ENCODE peak calls at places on chromosomes 4 and X, in four cellular contexts. D is IMR-90, R is adrenal gland, J is endothelial cell of umbilical vein. G is an unnamed sample. For H3K27me3 and H3K4me1, the result is how much of the 10 kb centered on the place peaks cover.

GRCh38 chr4:128068927-128069326 is 7.8 kb downstream of the LARP1B start:
- DNase-seq in D (peak), R (no peak), J (peak), G (peak)

GRCh38 chr4:83618991-83619390 is 83.1 kb downstream of the GPAT3 start:
- DNase-seq in D (peak), R (no peak), J (peak), G (peak)

GRCh38 chr4:88040707-88041106 is 33.3 kb downstream of the PKD2 start:
- DNase-seq in D (no peak), R (no peak), J (no peak), G (no peak)

GRCh38 chrX:153490217-153490616 is 4.6 kb upstream of the BGN start:
- DNase-seq in D (no peak), R (no peak), J (no peak), G (no peak)

GRCh38 chr4:183145773-183146172 is 46.7 kb downstream of the WWC2 start:
- DNase-seq in D (no peak), R (no peak), J (no peak), G (no peak)

GRCh38 chr4:184265566-184266351 is 48.1 kb upstream of the ENPP6 start:
- DNase-seq in D (peak), R (no peak), J (peak), G (peak)

GRCh38 chr4:76718806-76719205 is 179.1 kb downstream of the SOWAHB start:
- DNase-seq in D (no peak), R (no peak), J (no peak), G (no peak)

GRCh38 chr4:87009095-87009648 is 74.4 kb downstream of the AFF1 start:
- DNase-seq in D (no peak), R (no peak), J (peak), G (peak)

GRCh38 chr4:109592367-109592766 is 32.3 kb downstream of the MCUB start:
- DNase-seq in D (no peak), R (no peak), J (no peak), G (no peak)

GRCh38 chrX:13538414-13538813 is 31.0 kb upstream of the EGFL6 start:
- DNase-seq in D (no peak), R (no peak), J (no peak), G (no peak)
- H3K27me3 ChIP-seq in D (under half), R (under half), J (under half), G (under half)

GRCh38 chr4:2341261-2341841 is 77.1 kb downstream of the ZFYVE28 start:
- DNase-seq in D (no peak), R (peak), J (no peak), G (no peak)
- H3K4me1 ChIP-seq in D (under half), R (under half), J (under half), G (under half)

DNA sequence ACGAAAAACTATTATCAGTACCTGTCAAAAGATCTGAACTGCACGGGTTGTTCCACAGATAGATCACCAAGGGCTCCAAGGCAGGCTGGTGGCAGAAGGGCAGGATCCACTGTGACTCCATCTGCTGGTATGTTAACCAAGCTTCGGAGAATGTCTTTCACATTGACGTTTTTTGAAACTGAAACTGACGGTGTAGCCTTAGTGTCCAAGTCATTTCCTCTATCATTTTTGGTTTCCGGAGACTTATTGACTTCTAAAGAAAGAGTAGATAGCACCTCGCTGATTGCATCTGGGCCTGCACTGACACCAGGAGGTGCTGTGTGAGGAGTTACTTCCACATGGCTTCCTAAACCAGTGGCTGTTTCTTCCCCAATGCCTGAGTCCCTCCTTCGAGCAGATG is 186.9 kb downstream of the LRBA start:
- DNase-seq in D (no peak), R (no peak), J (no peak), G (peak)
- H3K4me3 ChIP-seq in D (no peak), R (no peak), J (no peak), G (no peak)

GRCh38 chr4:77771566-77771965 is 47.6 kb downstream of the CNOT6L start:
- DNase-seq in D (no peak), R (no peak), J (no peak), G (no peak)
- H3K27me3 ChIP-seq in D (under half), R (under half), J (under half), G (under half)

DNA sequence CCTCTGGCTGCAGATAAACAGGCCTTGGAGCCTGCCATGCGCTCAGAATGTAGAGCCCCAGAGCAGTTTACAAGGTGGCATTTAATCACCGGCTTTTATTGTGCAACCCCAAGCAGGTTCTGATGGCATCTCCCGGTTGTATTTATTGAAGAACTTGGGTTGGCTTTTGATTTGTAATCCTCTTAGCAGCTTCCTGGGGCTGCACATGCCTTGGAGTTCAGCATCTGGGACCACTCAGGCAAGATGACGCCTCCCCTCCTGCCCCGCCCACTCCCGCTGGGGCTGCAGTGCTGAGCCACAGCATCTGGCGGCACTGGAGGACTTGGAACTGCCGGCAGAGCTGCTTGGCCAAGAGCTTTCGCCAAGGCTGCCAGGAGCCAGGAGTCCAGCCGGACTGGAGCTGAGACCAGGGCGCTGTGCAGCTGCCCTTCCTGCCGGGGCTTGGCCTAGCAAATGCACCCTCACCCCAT is 5.3 kb downstream of the HTRA3 start:
- DNase-seq in D (peak), R (peak), J (no peak), G (peak)
- H3K4me1 ChIP-seq in D (under half), R (under half), J (under half), G (under half)